ENCODE peak calls at places on chromosomes 13 and 19, in five cellular contexts. I is PC-3, B is GM23338, D is HL-60, S is tibial nerve. Y is an unnamed sample.

GRCh38 chr19:46499692-46500091 is 4.0 kb upstream of the PNMA8B start:
- DNase-seq in I (no peak), B (no peak), D (no peak), S (no peak), Y (no peak)

GRCh38 chr13:20369886-20370361 is 137.8 kb upstream of the GJB6 start:
- DNase-seq in I (peak; percentile 97), B (no peak), D (no peak), S (no peak), Y (no peak)

GRCh38 chr13:98327326-98328314 is 150.6 kb upstream of the RNF113B start:
- DNase-seq in I (no peak), B (peak; percentile 87), D (no peak), S (no peak), Y (no peak)

GRCh38 chr13:56986121-56986520 is 154.6 kb upstream of the PRR20A start:
- DNase-seq in I (no peak), B (no peak), D (no peak), S (no peak), Y (no peak)

GRCh38 chr13:42553098-42554046 is 20.6 kb upstream of the TNFSF11 start:
- DNase-seq in I (peak; percentile 76), B (no peak), D (no peak), S (no peak), Y (no peak)

GRCh38 chr13:36430247-36431203 is 1.8 kb upstream of the CCNA1 start:
- DNase-seq in I (no peak), B (peak; percentile 73), D (no peak), S (no peak), Y (peak; percentile 19)

GRCh38 chr19:3606690-3607289 is at the start of gene TBXA2R:
- DNase-seq in I (peak; percentile 59), B (peak; percentile 63), D (no peak), S (peak; percentile 82), Y (peak; percentile 77)

GRCh38 chr13:107867701-107868661 is 347.4 kb downstream of the LIG4 start:
- DNase-seq in I (peak; percentile 61), B (peak; percentile 83), D (no peak), S (no peak), Y (peak; percentile 6)

GRCh38 chr19:48632692-48633147 is 4.5 kb downstream of the DBP start:
- DNase-seq in I (no peak), B (no peak), D (no peak), S (no peak), Y (no peak)

GRCh38 chr19:48967346-48968178 is 2.5 kb downstream of the FTL start:
- DNase-seq in I (no peak), B (no peak), D (peak; percentile 81), S (peak; percentile 57), Y (no peak)

GRCh38 chr13:97328222-97328790 is 105.7 kb upstream of the RAP2A start:
- DNase-seq in I (no peak), B (peak; percentile 93), D (no peak), S (peak; percentile 36), Y (no peak)

DNA sequence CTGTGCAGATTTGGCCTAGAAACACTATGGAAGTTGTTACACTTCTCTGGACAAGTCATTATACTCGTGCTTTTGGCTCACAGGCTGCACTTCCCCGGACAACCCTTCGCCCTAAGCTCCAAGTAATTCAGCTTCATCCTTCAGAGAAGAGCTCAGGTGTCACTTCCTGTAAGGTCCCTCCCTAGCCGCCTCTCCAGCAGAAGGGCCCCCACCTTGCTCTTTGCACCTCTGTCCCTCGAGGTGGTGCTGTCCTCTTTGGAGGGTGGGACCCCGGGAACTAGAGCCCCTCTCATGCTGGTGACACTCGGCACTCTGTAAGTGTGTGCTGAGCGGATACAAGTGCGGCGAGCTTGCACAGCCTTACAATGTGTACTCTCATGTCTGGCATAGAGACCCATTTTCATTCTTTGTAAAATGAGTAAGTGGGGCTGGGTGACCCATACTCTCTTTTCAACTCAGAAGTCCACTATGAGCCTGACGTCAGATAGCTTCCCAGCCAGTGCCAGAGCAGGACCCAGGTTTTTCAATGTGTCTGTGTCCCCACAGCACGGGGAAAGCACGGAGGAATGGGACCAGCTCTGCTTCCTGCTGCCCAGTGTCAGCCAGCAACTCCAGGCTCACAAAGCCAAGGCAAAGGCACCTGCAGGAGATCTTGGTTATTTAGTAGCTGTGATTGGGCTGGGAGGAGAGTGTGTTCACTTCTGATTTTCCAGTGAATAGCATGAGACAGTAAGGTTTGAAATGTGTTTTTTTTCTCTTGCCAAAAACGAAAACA is 26.9 kb downstream of the CHAMP1 start:
- DNase-seq in I (no peak), B (peak; percentile 38), D (no peak), S (no peak), Y (no peak)
- H3K27ac ChIP-seq in I (no peak overlapping the region), B (no peak overlapping the region), D (peak overlapping the region; percentile 1), S (no peak overlapping the region), Y (no peak overlapping the region)

GRCh38 chr19:2573916-2574315 is 98.0 kb downstream of the GADD45B start:
- DNase-seq in I (no peak), B (no peak), D (no peak), S (no peak), Y (no peak)

GRCh38 chr19:2567580-2567979 is 91.7 kb downstream of the GADD45B start:
- DNase-seq in I (no peak), B (no peak), D (peak; percentile 73), S (peak; percentile 61), Y (peak; percentile 58)

GRCh38 chr19:2574478-2574931 is 98.6 kb downstream of the GADD45B start:
- DNase-seq in I (no peak), B (no peak), D (no peak), S (no peak), Y (no peak)

GRCh38 chr19:2567996-2568395 is 92.1 kb downstream of the GADD45B start:
- DNase-seq in I (no peak), B (no peak), D (no peak), S (no peak), Y (no peak)

GRCh38 chr19:2569596-2570465 is 93.9 kb downstream of the GADD45B start:
- DNase-seq in I (no peak), B (no peak), D (no peak), S (no peak), Y (no peak)
- H3K4me3 ChIP-seq in I (no peak overlapping the region), B (no peak overlapping the region), D (no peak overlapping the region), S (no peak overlapping the region), Y (no peak overlapping the region)

DNA sequence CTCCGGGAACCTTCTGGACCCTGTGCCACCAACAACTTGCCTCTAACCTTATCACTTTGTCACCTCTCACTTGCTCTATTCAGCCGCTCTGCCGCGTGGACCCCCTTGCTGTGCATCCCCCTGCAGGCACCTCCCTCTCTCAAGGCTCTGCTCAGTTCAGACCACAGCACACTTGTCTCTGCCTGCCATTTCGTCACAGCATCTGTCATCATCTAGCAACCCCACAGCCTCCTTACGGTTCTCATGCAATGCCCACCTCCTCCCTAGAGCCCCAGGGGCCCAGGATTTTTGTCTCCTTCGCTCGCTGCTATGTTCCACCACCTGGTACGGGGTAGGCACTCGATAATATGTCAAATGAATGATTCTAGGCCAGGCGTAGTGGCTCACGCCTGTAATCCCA is 4.8 kb downstream of the HAUS8 start:
- DNase-seq in I (no peak), B (no peak), D (no peak), S (no peak), Y (no peak)
- H3K27ac ChIP-seq in I (no peak overlapping the region), B (no peak overlapping the region), D (no peak overlapping the region), S (no peak overlapping the region), Y (peak overlapping the region; percentile 42)

GRCh38 chr13:94556646-94557045 is 39.3 kb downstream of the TGDS start:
- DNase-seq in I (no peak), B (no peak), D (no peak), S (no peak), Y (no peak)
- H3K4me3 ChIP-seq in I (no peak overlapping the region), B (no peak overlapping the region), D (no peak overlapping the region), S (no peak overlapping the region), Y (no peak overlapping the region)

GRCh38 chr19:33876192-33876591 is 79.5 kb downstream of the KCTD15 start:
- DNase-seq in I (no peak), B (no peak), D (no peak), S (no peak), Y (no peak)

GRCh38 chr19:33876619-33877018 is 79.9 kb downstream of the KCTD15 start:
- DNase-seq in I (no peak), B (no peak), D (no peak), S (no peak), Y (no peak)

GRCh38 chr19:33878912-33879810 is 82.5 kb downstream of the KCTD15 start:
- DNase-seq in I (no peak), B (no peak), D (no peak), S (no peak), Y (no peak)

GRCh38 chr19:33879818-33880575 is 83.3 kb downstream of the KCTD15 start:
- DNase-seq in I (no peak), B (no peak), D (no peak), S (no peak), Y (peak; percentile 19)

GRCh38 chr19:33878136-33878535 is 81.5 kb downstream of the KCTD15 start:
- DNase-seq in I (no peak), B (no peak), D (no peak), S (no peak), Y (no peak)
- H3K27ac ChIP-seq in I (no peak overlapping the region), B (no peak overlapping the region), D (no peak overlapping the region), S (no peak overlapping the region), Y (no peak overlapping the region)

Y was measured in heart right ventricle.